ENCODE peak calls at places on chromosomes 13 and 19, in five cellular contexts. M, B, N, E and P are unnamed samples.

GRCh38 chr13:90049989-90050671 is 1297.4 kb upstream of the MIR17HG start:
- DNase-seq in M (no peak), B (no peak), N (no peak), E (no peak), P (no peak)

GRCh38 chr13:44340508-44340907 is 33.1 kb upstream of the SERP2 start:
- DNase-seq in M (no peak), B (no peak), N (no peak), E (no peak), P (no peak)

GRCh38 chr13:80082396-80083096 is 258.4 kb downstream of the SPRY2 start:
- DNase-seq in M (peak; percentile 67), B (peak; percentile 20), N (no peak), E (no peak), P (peak; percentile 40)

GRCh38 chr19:3852614-3853254 is 16.1 kb downstream of the ZFR2 start:
- DNase-seq in M (peak; percentile 71), B (peak; percentile 83), N (no peak), E (no peak), P (peak; percentile 53)

GRCh38 chr19:31253816-31254551 is 95.3 kb downstream of the TSHZ3 start:
- DNase-seq in M (peak; percentile 51), B (peak; percentile 20), N (no peak), E (no peak), P (peak; percentile 10)

GRCh38 chr13:104773775-104774174 is 1707.6 kb upstream of the SLC10A2 start:
- DNase-seq in M (peak; percentile 10), B (peak; percentile 80), N (no peak), E (no peak), P (peak; percentile 88)

GRCh38 chr13:41311607-41312500 is 787 bp downstream of the NAA16 start:
- DNase-seq in M (peak; percentile 54), B (peak; percentile 52), N (peak; percentile 68), E (no peak), P (peak; percentile 78)

GRCh38 chr13:33208290-33208990 is 77.1 kb downstream of the STARD13 start:
- DNase-seq in M (no peak), B (no peak), N (no peak), E (no peak), P (no peak)

GRCh38 chr19:27774337-27774736 is 1438.6 kb downstream of the UQCRFS1 start:
- DNase-seq in M (no peak), B (no peak), N (no peak), E (no peak), P (no peak)

GRCh38 chr13:84433024-84433423 is 550.8 kb upstream of the SLITRK1 start:
- DNase-seq in M (peak; percentile 76), B (peak; percentile 4), N (no peak), E (no peak), P (peak; percentile 61)

GRCh38 chr19:9839415-9839814 is 4.3 kb downstream of the PIN1 start:
- DNase-seq in M (no peak), B (peak; percentile 75), N (no peak), E (no peak), P (peak; percentile 60)

GRCh38 chr13:67330149-67330548 is 100.0 kb upstream of the PCDH9 start:
- DNase-seq in M (no peak), B (no peak), N (no peak), E (no peak), P (no peak)

GRCh38 chr13:42891591-42891990 is 100.5 kb downstream of the EPSTI1 start:
- DNase-seq in M (no peak), B (no peak), N (no peak), E (no peak), P (no peak)

GRCh38 chr13:41306271-41307150 is 4.6 kb upstream of the NAA16 start:
- DNase-seq in M (peak; percentile 50), B (no peak), N (no peak), E (no peak), P (no peak)

GRCh38 chr13:49635599-49636433 is 7.5 kb downstream of the ARL11 start:
- DNase-seq in M (peak; percentile 67), B (peak; percentile 51), N (no peak), E (no peak), P (no peak)

GRCh38 chr13:96968027-96968426 is 26.2 kb downstream of the OXGR1 start:
- DNase-seq in M (no peak), B (no peak), N (no peak), E (no peak), P (no peak)

GRCh38 chr19:7701049-7701653 is 780 bp downstream of the FCER2 start:
- DNase-seq in M (no peak), B (no peak), N (no peak), E (no peak), P (no peak)
- H3K4me3 ChIP-seq in M (no peak overlapping the region), B (no peak overlapping the region), N (no peak overlapping the region), E (no peak overlapping the region), P (no peak overlapping the region)

DNA sequence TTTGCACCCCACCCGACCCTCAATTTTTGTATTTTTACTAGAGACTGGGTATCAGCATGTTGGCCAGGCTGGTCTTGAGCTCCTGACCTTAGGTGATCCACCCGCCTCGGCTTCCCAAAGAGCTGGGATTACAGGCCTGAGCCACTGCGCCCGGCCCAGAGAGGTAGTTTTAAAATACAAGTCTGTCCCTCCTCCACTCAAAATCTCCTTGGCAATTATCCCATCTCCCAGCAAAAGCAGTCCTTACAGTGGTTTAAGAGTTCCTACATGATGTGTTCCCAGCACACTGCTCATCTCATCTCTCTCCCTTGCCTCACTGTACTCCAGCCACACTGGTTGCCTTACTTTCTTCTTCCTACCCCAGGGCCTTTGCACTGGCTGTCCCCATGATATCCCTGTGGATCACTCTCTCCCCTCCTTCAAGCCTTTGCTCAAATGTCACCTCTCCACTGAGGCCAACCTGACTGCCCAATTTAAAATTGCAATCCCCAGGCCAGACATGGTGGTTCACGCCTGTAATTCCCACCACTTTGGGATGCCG is 24.3 kb downstream of the LRFN3 start:
- DNase-seq in M (no peak), B (no peak), N (no peak), E (no peak), P (no peak)
- H3K4me3 ChIP-seq in M (no peak overlapping the region), B (no peak overlapping the region), N (no peak overlapping the region), E (no peak overlapping the region), P (no peak overlapping the region)

DNA sequence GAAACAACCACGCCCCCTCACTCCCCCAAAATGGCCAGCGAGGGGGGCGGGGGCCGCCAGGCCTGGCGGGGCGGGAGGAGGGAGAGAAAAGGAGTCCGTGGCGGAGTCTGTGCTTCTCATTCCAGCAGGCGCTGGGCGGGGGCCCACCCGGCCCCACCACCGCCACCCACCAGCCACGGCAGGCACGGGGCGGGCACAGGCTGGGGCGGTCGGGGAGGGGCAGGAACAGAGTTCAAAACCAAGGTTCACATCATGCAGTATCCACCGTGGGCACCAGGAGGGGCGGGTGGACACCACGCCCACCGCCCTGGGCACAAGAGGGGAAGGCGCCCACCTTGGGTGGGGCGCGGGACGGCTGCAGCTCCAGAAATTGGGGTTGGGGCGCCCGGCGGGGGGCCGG is 12.8 kb downstream of the DPF1 start:
- DNase-seq in M (no peak), B (peak; percentile 20), N (no peak), E (no peak), P (no peak)
- H3K4me3 ChIP-seq in M (no peak overlapping the region), B (peak overlapping the region; percentile 39), N (no peak overlapping the region), E (peak overlapping the region; percentile 58), P (no peak overlapping the region)

DNA sequence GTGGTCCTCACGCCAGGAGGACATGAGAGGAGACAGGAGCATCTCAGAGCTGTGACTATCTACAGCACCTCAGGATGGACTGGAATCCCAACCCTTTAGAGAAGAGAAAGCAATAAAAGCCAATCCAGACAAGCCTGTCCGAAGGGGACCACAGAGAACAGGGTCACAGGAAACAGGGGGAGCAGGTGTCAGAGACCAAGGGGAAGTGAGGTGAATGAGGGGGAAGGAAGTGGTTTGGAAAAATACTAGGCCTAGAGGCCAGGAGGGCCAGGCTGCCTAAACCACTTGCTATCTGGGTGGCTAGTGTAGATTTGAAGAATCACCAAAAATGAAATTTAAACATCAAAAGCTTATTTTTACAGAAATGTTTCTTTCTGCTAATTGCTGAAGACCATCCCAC is 16.2 kb downstream of the TMTC4 start:
- DNase-seq in M (no peak), B (no peak), N (no peak), E (no peak), P (no peak)
- H3K4me3 ChIP-seq in M (no peak overlapping the region), B (no peak overlapping the region), N (no peak overlapping the region), E (no peak overlapping the region), P (no peak overlapping the region)

GRCh38 chr19:12623361-12624031 is 12.8 kb downstream of the ZNF791 start:
- DNase-seq in M (no peak), B (no peak), N (no peak), E (no peak), P (peak; percentile 10)

GRCh38 chr19:12626958-12627357 is 16.2 kb downstream of the ZNF791 start:
- DNase-seq in M (no peak), B (no peak), N (no peak), E (no peak), P (no peak)

GRCh38 chr19:12628040-12629022 is 17.6 kb downstream of the ZNF791 start:
- DNase-seq in M (no peak), B (peak; percentile 49), N (no peak), E (no peak), P (no peak)

GRCh38 chr19:12629215-12629614 is 18.5 kb downstream of the ZNF791 start:
- DNase-seq in M (no peak), B (no peak), N (no peak), E (no peak), P (no peak)
- H3K4me3 ChIP-seq in M (no peak overlapping the region), B (no peak overlapping the region), N (no peak overlapping the region), E (no peak overlapping the region), P (peak overlapping the region; percentile 72)

GRCh38 chr19:47097396-47098217 is 16.0 kb downstream of the ZC3H4 start:
- DNase-seq in M (peak; percentile 82), B (no peak), N (no peak), E (peak; percentile 52), P (no peak)
- H3K4me3 ChIP-seq in M (peak overlapping the region; percentile 37), B (peak overlapping the region; percentile 8), N (no peak overlapping the region), E (peak overlapping the region; percentile 55), P (peak overlapping the region; percentile 68)